ENCODE peak calls at places on chromosomes 12 and 14, in four cellular contexts. E, T, H and B are unnamed samples.

GRCh38 chr12:96427269-96427729 is 27.1 kb upstream of the CDK17 start:
- DNase-seq in T (no peak), H (peak), E (no peak), B (no peak)

GRCh38 chr12:89324437-89324836 is 27.9 kb downstream of the DUSP6 start:
- DNase-seq in H (no peak), E (no peak), T (no peak), B (no peak)

GRCh38 chr12:73798523-73798922 is 739.1 kb upstream of the ATXN7L3B start:
- DNase-seq in T (no peak), H (no peak), E (no peak), B (no peak)

GRCh38 chr12:96070670-96071279 is 35.4 kb upstream of the LTA4H start:
- DNase-seq in E (no peak), T (peak), H (peak), B (no peak)

GRCh38 chr12:31612819-31613218 is 21.9 kb upstream of the DENND5B start:
- DNase-seq in H (no peak), T (no peak), E (no peak), B (no peak)

GRCh38 chr12:6779667-6780459 is 7.5 kb downstream of the LAG3 start:
- DNase-seq in E (no peak), H (no peak), T (no peak), B (no peak)

GRCh38 chr12:112303004-112303403 is 79.2 kb downstream of the HECTD4 start:
- DNase-seq in T (no peak), H (peak), E (no peak), B (no peak)

GRCh38 chr12:123106640-123107359 is 44.1 kb downstream of the PITPNM2 start:
- DNase-seq in H (no peak), E (no peak), T (no peak), B (no peak)

GRCh38 chr14:74400919-74401503 is 25.0 kb downstream of the SYNDIG1L start:
- DNase-seq in H (no peak), E (no peak), T (no peak), B (no peak)

GRCh38 chr14:104001003-104001402 is 58.7 kb upstream of the RD3L start:
- DNase-seq in H (no peak), T (no peak), E (no peak), B (no peak)

GRCh38 chr14:53401646-53402045 is 248.5 kb upstream of the DDHD1 start:
- DNase-seq in H (no peak), E (no peak), T (no peak), B (no peak)

GRCh38 chr14:49586673-49587460 is 687 bp upstream of the RPS29 start:
- DNase-seq in T (peak), H (peak), E (peak), B (peak)

GRCh38 chr14:93079865-93080403 is 35.8 kb downstream of the ITPK1 start:
- DNase-seq in E (no peak), H (no peak), T (no peak), B (no peak)

GRCh38 chr12:83827860-83828259 is 1084.7 kb downstream of the SLC6A15 start:
- DNase-seq in E (no peak), H (peak), T (no peak), B (no peak)

GRCh38 chr14:89792489-89793366 is 161.8 kb downstream of the EFCAB11 start:
- DNase-seq in T (no peak), E (no peak), H (peak), B (no peak)

GRCh38 chr14:50999726-51000125 is 55.4 kb upstream of the PYGL start:
- DNase-seq in T (no peak), E (no peak), H (no peak), B (no peak)

GRCh38 chr12:94170690-94171594 is 22.6 kb downstream of the PLXNC1 start:
- DNase-seq in T (no peak), E (no peak), H (no peak), B (no peak)

GRCh38 chr14:55581011-55581806 is 1.2 kb downstream of the KTN1 start:
- DNase-seq in H (peak), T (peak), E (peak), B (no peak)